ENCODE peak calls at places on chromosomes 4 and X, in nine cellular contexts. C is activated gamma-delta T cell, A is heart right ventricle, V is astrocyte, T is BJ, I is heart left ventricle, E is GM23248, D is aorta, S is NCI-H187 treated with DMSO at 0.1 percent for 48 hours. Q is an unnamed sample.

GRCh38 chrX:9659571-9660195 is 106.0 kb downstream of the GPR143 start:
- DNase-seq in C (no peak), A (no peak), V (no peak), T (no peak), I (no peak), E (no peak), D (no peak), S (no peak), Q (no peak)

GRCh38 chr4:121189811-121190210 is 25.7 kb upstream of the TNIP3 start:
- DNase-seq in C (no peak), A (no peak), V (no peak), T (no peak), I (peak; percentile 56), E (no peak), D (no peak), S (no peak), Q (no peak)

GRCh38 chr4:95549246-95550138 is 719 bp upstream of the UNC5C start:
- DNase-seq in C (no peak), A (peak; percentile 75), V (peak; percentile 52), T (no peak), I (peak; percentile 80), E (peak; percentile 19), D (peak; percentile 70), S (no peak), Q (no peak)

GRCh38 chr4:169121920-169122319 is 111.9 kb upstream of the CBR4 start:
- DNase-seq in C (no peak), A (no peak), V (no peak), T (no peak), I (no peak), E (no peak), D (no peak), S (no peak), Q (no peak)

GRCh38 chr4:108560624-108561023 is 59.8 kb upstream of the RPL34 start:
- DNase-seq in C (no peak), A (no peak), V (no peak), T (no peak), I (no peak), E (no peak), D (no peak), S (no peak), Q (no peak)

GRCh38 chr4:170949084-170949483 is 859.3 kb upstream of the AADAT start:
- DNase-seq in C (no peak), A (no peak), V (no peak), T (no peak), I (no peak), E (no peak), D (no peak), S (no peak), Q (no peak)

GRCh38 chr4:37935026-37935425 is 25.2 kb upstream of the PTTG2 start:
- DNase-seq in C (no peak), A (no peak), V (no peak), T (no peak), I (no peak), E (no peak), D (no peak), S (no peak), Q (no peak)

GRCh38 chrX:18983711-18984380 is at the start of gene PHKA2:
- DNase-seq in C (peak; percentile 26), A (peak; percentile 66), V (peak; percentile 18), T (no peak), I (peak; percentile 75), E (peak; percentile 70), D (peak; percentile 71), S (no peak), Q (no peak)

GRCh38 chrX:68571292-68572256 is 72.7 kb downstream of the YIPF6 start:
- DNase-seq in C (no peak), A (no peak), V (peak; percentile 77), T (peak; percentile 14), I (no peak), E (peak; percentile 84), D (no peak), S (no peak), Q (no peak)

GRCh38 chr4:113759696-113760093 is 1.8 kb downstream of the CAMK2D start:
- DNase-seq in C (no peak), A (no peak), V (no peak), T (no peak), I (no peak), E (peak; percentile 45), D (no peak), S (no peak), Q (no peak)

GRCh38 chr4:114658776-114659175 is 60.2 kb downstream of the UGT8 start:
- DNase-seq in C (no peak), A (no peak), V (no peak), T (no peak), I (no peak), E (no peak), D (no peak), S (no peak), Q (no peak)

GRCh38 chrX:49058794-49059193 is at the start of gene CCDC120:
- DNase-seq in C (no peak), A (no peak), V (no peak), T (no peak), I (no peak), E (no peak), D (no peak), S (no peak), Q (no peak)

GRCh38 chr4:7260569-7260968 is 68.2 kb downstream of the SORCS2 start:
- DNase-seq in C (no peak), A (no peak), V (no peak), T (no peak), I (peak; percentile 9), E (no peak), D (no peak), S (no peak), Q (no peak)

GRCh38 chr4:139887962-139888735 is 222.5 kb downstream of the MGST2 start:
- DNase-seq in C (no peak), A (no peak), V (no peak), T (no peak), I (no peak), E (no peak), D (no peak), S (no peak), Q (peak; percentile 13)

GRCh38 chrX:29581223-29581622 is 634.1 kb upstream of the MAGEB2 start:
- DNase-seq in C (no peak), A (no peak), V (no peak), T (no peak), I (no peak), E (no peak), D (no peak), S (no peak), Q (no peak)

GRCh38 chrX:129808163-129808828 is 28.5 kb downstream of the SASH3 start:
- DNase-seq in C (no peak), A (no peak), V (no peak), T (no peak), I (no peak), E (peak; percentile 53), D (no peak), S (no peak), Q (no peak)

GRCh38 chrX:40644821-40645358 is 2.5 kb downstream of the CXorf38 start:
- DNase-seq in C (no peak), A (peak; percentile 14), V (peak; percentile 60), T (peak; percentile 20), I (no peak), E (peak; percentile 80), D (peak; percentile 71), S (no peak), Q (no peak)

GRCh38 chr4:7266525-7267292 is 74.4 kb downstream of the SORCS2 start:
- DNase-seq in C (no peak), A (no peak), V (peak; percentile 92), T (peak; percentile 41), I (peak; percentile 33), E (peak; percentile 96), D (no peak), S (no peak), Q (no peak)

GRCh38 chr4:15149234-15149841 is 147.1 kb downstream of the CPEB2 start:
- DNase-seq in C (no peak), A (no peak), V (peak; percentile 35), T (no peak), I (no peak), E (peak; percentile 65), D (no peak), S (no peak), Q (no peak)

GRCh38 chr4:135604531-135604930 is 1402.9 kb upstream of the PABPC4L start:
- DNase-seq in C (no peak), A (no peak), V (no peak), T (no peak), I (no peak), E (no peak), D (no peak), S (no peak), Q (no peak)

GRCh38 chr4:96009720-96010119 is 169.8 kb downstream of the PDHA2 start:
- DNase-seq in C (no peak), A (no peak), V (peak; percentile 70), T (no peak), I (no peak), E (peak; percentile 7), D (no peak), S (no peak), Q (no peak)